ENCODE peak calls at places on chromosomes 7 and 10, in ten cellular contexts. W, J, C, B, Y, E, S, P, I and Z are unnamed samples.

GRCh38 chr10:11881477-11882417 is 58.6 kb downstream of the PROSER2 start:
- DNase-seq in Y (no peak), P (peak), J (no peak), B (peak), E (peak), S (peak), I (no peak), W (no peak), C (no peak), Z (peak)

GRCh38 chr10:97830064-97830463 is 19.6 kb upstream of the GOLGA7B start:
- DNase-seq in C (no peak), J (no peak), W (no peak), P (no peak), E (no peak), I (no peak), S (peak), Y (no peak), B (no peak), Z (no peak)

GRCh38 chr7:95772771-95773581 is 622 bp downstream of the DYNC1I1 start:
- DNase-seq in W (peak), J (peak), S (peak), B (no peak), E (no peak), C (peak), I (peak), Y (peak), P (no peak), Z (no peak)

GRCh38 chr7:26078437-26079362 is 73.3 kb upstream of the NFE2L3 start:
- DNase-seq in W (peak), J (peak), E (peak), I (peak), S (peak), B (peak), C (peak), Y (peak), P (no peak), Z (peak)

GRCh38 chr10:93206652-93207051 is 133.0 kb downstream of the CYP26A1 start:
- DNase-seq in C (no peak), I (no peak), J (no peak), S (no peak), P (no peak), E (no peak), Y (no peak), W (no peak), B (peak), Z (no peak)

GRCh38 chr7:98294798-98295382 is 13.4 kb downstream of the BRI3 start:
- DNase-seq in J (no peak), E (peak), I (peak), S (peak), P (peak), Y (no peak), C (no peak), B (peak), W (no peak), Z (peak)

GRCh38 chr10:28302012-28302667 is 724 bp downstream of the MPP7 start:
- DNase-seq in P (no peak), E (no peak), Y (peak), W (no peak), I (no peak), B (no peak), J (peak), S (peak), C (no peak), Z (no peak)

GRCh38 chr7:133703547-133703946 is 423.6 kb upstream of the LRGUK start:
- DNase-seq in Y (no peak), B (no peak), E (no peak), C (no peak), I (no peak), W (no peak), P (peak), S (no peak), J (no peak), Z (no peak)

GRCh38 chr7:14762552-14762951 is 140.0 kb downstream of the DGKB start:
- DNase-seq in S (no peak), Y (no peak), W (no peak), E (no peak), C (no peak), J (no peak), B (no peak), P (no peak), I (no peak), Z (no peak)

GRCh38 chr7:80783688-80784327 is 135.0 kb downstream of the SEMA3C start:
- DNase-seq in S (no peak), P (peak), J (no peak), W (no peak), I (no peak), Y (no peak), C (no peak), E (no peak), B (no peak), Z (no peak)

GRCh38 chr10:30438016-30438850 is 4.2 kb downstream of the MAP3K8 start:
- DNase-seq in S (no peak), P (peak), C (no peak), Y (no peak), W (no peak), B (no peak), J (no peak), I (no peak), E (no peak), Z (peak)

GRCh38 chr10:30439931-30440330 is 5.9 kb downstream of the MAP3K8 start:
- DNase-seq in P (no peak), E (no peak), Y (no peak), W (no peak), J (no peak), S (no peak), I (no peak), B (no peak), C (no peak), Z (peak)

GRCh38 chr10:30445716-30446115 is 11.7 kb downstream of the MAP3K8 start:
- DNase-seq in C (no peak), P (peak), Y (peak), J (no peak), B (no peak), W (no peak), I (no peak), E (no peak), S (no peak), Z (no peak)

GRCh38 chr10:30443049-30443448 is 9.1 kb downstream of the MAP3K8 start:
- DNase-seq in J (no peak), S (no peak), W (no peak), Y (no peak), P (no peak), E (no peak), C (no peak), B (no peak), I (no peak), Z (no peak)

GRCh38 chr10:30441974-30442606 is 8.1 kb downstream of the MAP3K8 start:
- DNase-seq in E (no peak), J (no peak), W (no peak), B (no peak), Y (no peak), P (no peak), C (no peak), S (no peak), I (no peak), Z (no peak)
- TF ChIP-seq POLR2A in E (no peak), J (no peak), W (no peak), B (no peak), Y (no peak), P (no peak), C (no peak), S (no peak), I (no peak), Z (peak)

DNA sequence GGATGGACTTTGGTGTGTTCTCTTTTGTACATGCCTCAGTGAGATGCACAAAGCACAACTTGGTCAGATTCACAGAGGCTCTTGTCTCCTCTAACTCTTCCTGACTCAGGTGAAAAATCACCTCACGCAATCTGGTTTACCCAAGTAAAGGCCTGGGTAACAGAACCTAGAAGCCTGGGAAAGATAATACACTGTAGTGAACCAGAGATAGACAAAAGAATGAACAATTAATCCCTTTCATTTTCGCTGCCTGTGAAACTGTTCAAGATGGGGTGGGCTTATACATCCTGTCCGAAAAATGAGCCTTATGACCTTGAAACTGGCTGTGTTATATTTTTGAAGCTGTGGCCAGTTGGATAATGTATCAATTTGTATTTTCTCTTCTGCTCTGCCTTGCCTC is 678.9 kb upstream of the TEX47 start:
- DNase-seq in J (no peak), P (no peak), B (no peak), E (no peak), I (no peak), Y (no peak), C (no peak), W (no peak), S (no peak), Z (no peak)
- TF ChIP-seq POLR2A in J (no peak), P (no peak), B (no peak), E (no peak), I (no peak), Y (no peak), C (no peak), W (no peak), S (no peak), Z (no peak)

DNA sequence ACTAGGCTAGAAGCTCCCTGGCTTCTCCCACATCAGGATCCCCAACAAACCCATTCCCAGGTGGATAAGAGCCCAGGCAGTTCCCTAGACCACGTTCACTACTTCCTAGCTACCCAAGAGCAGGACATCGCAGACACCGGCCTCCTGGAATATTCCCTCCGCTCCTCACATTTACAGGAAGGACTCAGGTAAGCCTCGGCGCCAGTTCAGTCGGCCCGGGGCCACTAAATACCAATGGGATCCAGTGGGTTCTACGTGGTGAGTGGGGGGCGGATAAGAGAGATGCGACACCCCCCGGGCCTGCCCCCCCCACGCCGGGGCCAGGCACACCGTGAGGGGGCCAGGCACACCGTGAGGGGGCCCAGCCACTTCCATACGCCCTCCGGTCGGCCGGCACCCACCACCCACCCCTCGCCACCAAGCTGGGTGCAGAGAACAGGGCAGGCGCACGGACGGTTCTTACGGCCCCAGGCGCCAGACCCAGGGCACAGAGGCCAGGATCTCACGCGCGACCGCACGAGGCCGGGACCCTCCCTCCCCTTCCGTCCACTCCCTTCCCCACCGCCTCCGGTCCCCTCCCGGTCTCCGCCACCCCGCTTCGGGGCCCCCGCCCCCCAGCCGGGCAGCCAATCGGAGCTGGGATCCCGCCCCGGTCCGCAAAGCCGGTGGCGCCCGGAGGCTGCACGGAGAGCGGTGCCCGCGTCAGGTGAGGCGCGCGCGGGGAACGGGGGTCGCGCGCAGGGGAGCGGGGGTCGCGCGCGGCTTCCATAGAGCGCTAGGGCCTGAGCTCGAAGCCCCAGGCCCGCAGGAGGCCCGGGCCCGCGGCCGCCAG is at the start of gene BLVRA:
- DNase-seq in W (peak), S (peak), Y (peak), P (peak), C (peak), J (peak), B (peak), I (peak), E (no peak), Z (peak)
- TF ChIP-seq POLR2A in W (no peak), S (peak), Y (peak), P (no peak), C (no peak), J (no peak), B (peak), I (no peak), E (no peak), Z (peak)

GRCh38 chr10:103443475-103444185 is 8.5 kb downstream of the CALHM2 start:
- DNase-seq in S (no peak), P (no peak), B (no peak), W (no peak), Y (no peak), E (no peak), C (no peak), J (no peak), I (no peak), Z (no peak)
- TF ChIP-seq POLR2A in S (no peak), P (no peak), B (no peak), W (no peak), Y (no peak), E (no peak), C (no peak), J (no peak), I (no peak), Z (no peak)

GRCh38 chr7:3066506-3066905 is 22.8 kb upstream of the CARD11 start:
- DNase-seq in P (no peak), B (no peak), E (no peak), W (no peak), S (no peak), I (no peak), J (no peak), Y (no peak), C (no peak), Z (no peak)
- TF ChIP-seq POLR2A in P (no peak), B (no peak), E (no peak), W (no peak), S (no peak), I (no peak), J (no peak), Y (no peak), C (no peak), Z (no peak)

GRCh38 chr10:14583252-14583651 is 191.4 kb downstream of the FAM107B start:
- DNase-seq in C (no peak), W (no peak), Y (no peak), E (no peak), J (no peak), S (no peak), P (no peak), B (no peak), I (no peak), Z (no peak)

GRCh38 chr10:14586901-14587300 is 187.8 kb downstream of the FAM107B start:
- DNase-seq in J (no peak), B (no peak), I (no peak), W (no peak), E (no peak), P (no peak), C (no peak), Y (no peak), S (peak), Z (no peak)

GRCh38 chr10:14583967-14584366 is 190.7 kb downstream of the FAM107B start:
- DNase-seq in B (no peak), P (no peak), E (no peak), I (no peak), C (no peak), W (no peak), Y (no peak), J (no peak), S (no peak), Z (no peak)

GRCh38 chr10:14585287-14586193 is 189.2 kb downstream of the FAM107B start:
- DNase-seq in C (no peak), B (no peak), I (no peak), J (no peak), P (no peak), E (no peak), W (no peak), Y (no peak), S (peak), Z (no peak)

DNA sequence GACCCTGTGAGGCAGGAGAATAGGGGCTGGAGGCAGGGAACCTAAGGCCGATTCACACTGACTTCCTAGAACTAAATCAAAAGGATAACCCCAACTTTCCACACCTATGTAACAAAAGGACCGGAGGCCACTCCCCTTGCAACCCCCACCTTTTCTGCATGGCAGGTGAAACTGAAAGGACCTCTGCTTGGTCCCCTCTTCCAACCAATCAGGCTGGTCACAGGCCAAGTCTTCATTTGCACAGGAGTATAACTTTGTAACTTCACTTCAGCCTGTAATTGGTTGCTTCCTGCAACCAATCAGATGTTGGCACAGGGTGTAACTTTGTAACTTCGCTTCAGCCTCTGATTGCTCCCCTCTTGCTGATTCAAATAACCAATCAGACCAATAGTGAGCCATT is 190.1 kb downstream of the FAM107B start:
- DNase-seq in E (no peak), W (no peak), C (no peak), S (no peak), B (no peak), P (no peak), I (no peak), J (no peak), Y (no peak), Z (no peak)
- TF ChIP-seq POLR2A in E (no peak), W (no peak), C (no peak), S (no peak), B (no peak), P (no peak), I (no peak), J (no peak), Y (no peak), Z (no peak)

DNA sequence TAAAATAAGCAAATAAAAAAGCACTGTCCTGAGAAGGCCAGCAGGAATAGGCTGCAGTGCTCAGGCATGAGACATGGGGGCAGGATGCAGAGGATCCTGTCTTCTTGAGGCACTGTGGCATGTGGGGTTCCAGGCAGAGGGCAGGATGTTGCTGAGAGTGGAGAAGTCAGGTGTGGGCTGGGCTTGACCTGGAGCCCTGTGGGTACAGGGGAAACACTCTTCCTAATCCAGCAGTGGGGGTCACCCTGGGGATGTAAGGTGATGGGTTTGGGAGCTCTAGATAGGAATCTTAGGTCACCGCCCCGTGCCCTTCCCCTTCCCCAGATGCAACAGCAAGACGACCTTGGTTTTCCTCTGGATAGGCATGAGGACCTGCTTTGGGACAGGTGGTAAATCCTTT is 13.6 kb downstream of the SUMF2 start:
- DNase-seq in I (peak), C (no peak), J (no peak), W (no peak), S (peak), Y (no peak), E (no peak), B (no peak), P (no peak), Z (no peak)
- TF ChIP-seq POLR2A in I (no peak), C (no peak), J (no peak), W (no peak), S (no peak), Y (no peak), E (no peak), B (no peak), P (no peak), Z (no peak)

GRCh38 chr7:1536768-1537630 is 6.5 kb downstream of the MAFK start:
- DNase-seq in E (peak), C (peak), S (peak), J (peak), I (peak), Y (peak), P (peak), B (peak), W (peak), Z (peak)
- TF ChIP-seq POLR2A in E (no peak), C (peak), S (peak), J (peak), I (peak), Y (peak), P (peak), B (peak), W (peak), Z (no peak)

DNA sequence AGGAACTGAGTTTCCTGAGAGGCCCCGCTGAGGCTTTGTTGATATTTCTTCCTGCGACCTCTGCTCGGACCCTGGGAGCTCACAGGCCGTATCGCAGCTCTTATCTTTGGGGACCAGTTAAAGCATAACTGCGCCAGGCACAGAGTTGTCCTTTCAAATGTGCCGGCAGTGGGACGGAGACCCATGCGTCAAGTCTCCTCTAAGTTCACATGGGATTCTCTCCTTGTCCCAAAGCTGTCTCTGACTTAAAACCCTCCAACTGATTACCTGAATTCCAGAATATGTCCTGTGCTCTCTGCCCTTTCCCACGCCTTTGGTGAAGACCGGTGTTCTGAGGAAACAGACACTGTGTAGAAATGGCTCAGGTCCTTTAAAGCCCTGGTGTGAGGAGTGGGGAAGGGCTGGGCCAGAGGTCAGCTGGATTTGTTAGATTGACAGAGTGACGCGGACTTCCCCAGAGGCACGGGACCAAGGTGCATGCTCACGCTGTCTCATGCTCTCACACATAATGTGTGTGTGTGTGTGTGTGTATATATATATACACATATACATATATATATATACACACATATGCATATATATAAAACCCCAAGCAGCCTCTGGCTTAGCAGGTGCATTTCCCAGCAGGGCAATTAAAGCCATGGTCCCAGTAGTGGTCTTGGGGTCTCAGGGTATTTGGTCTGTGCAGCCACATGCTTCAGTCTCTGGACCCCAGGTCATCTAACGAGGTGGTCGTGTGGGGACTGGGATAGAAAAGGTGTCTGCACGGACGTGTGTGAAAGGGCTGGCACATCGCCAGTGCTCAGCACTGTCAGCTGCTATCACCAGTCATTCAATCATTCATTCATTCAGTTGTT is 170.0 kb downstream of the EGFR start:
- DNase-seq in Y (no peak), W (no peak), P (no peak), E (no peak), I (no peak), J (peak), C (no peak), S (no peak), B (no peak), Z (no peak)
- TF ChIP-seq POLR2A in Y (no peak), W (no peak), P (no peak), E (no peak), I (no peak), J (no peak), C (no peak), S (no peak), B (no peak), Z (no peak)